ENCODE peak calls at places on chromosomes 5 and 9, in four cellular contexts. P, I, Q and C are unnamed samples.

GRCh38 chr9:107907715-107908114 is 418.1 kb upstream of the KLF4 start:
- DNase-seq in P (no peak), I (no peak), Q (no peak), C (no peak)

GRCh38 chr5:132860742-132861141 is 5.5 kb downstream of the GDF9 start:
- DNase-seq in P (no peak), I (no peak), Q (no peak), C (no peak)

GRCh38 chr5:16550316-16550952 is 66.4 kb downstream of the RETREG1 start:
- DNase-seq in P (peak), I (no peak), Q (peak), C (peak)

GRCh38 chr5:97231025-97231636 is 48.1 kb upstream of the RIOK2 start:
- DNase-seq in P (peak), I (peak), Q (no peak), C (peak)

GRCh38 chr9:6150483-6150882 is 65.1 kb upstream of the IL33 start:
- DNase-seq in P (no peak), I (no peak), Q (no peak), C (no peak)

GRCh38 chr5:104706570-104706969 is 1144.0 kb upstream of the NUDT12 start:
- DNase-seq in P (no peak), I (no peak), Q (no peak), C (no peak)

GRCh38 chr5:145347026-145347616 is 488.0 kb downstream of the PRELID2 start:
- DNase-seq in P (peak), I (no peak), Q (no peak), C (peak)

GRCh38 chr5:156411131-156411727 is 84.3 kb downstream of the SGCD start:
- DNase-seq in P (no peak), I (no peak), Q (no peak), C (peak)

GRCh38 chr9:110069326-110070248 is 138.4 kb downstream of the C9orf152 start:
- DNase-seq in P (no peak), I (no peak), Q (no peak), C (peak)

GRCh38 chr5:4857761-4858160 is 282.4 kb upstream of the ADAMTS16 start:
- DNase-seq in P (no peak), I (no peak), Q (no peak), C (no peak)

GRCh38 chr9:137293482-137294090 is 8.5 kb downstream of the NRARP start:
- DNase-seq in P (no peak), I (no peak), Q (no peak), C (no peak)

GRCh38 chr9:108056083-108056804 is 566.7 kb upstream of the KLF4 start:
- DNase-seq in P (no peak), I (no peak), Q (no peak), C (peak)

GRCh38 chr5:13354611-13355010 is 589.9 kb downstream of the DNAH5 start:
- DNase-seq in P (no peak), I (no peak), Q (no peak), C (no peak)

GRCh38 chr5:141841781-141842180 is 36.4 kb downstream of the PCDH1 start:
- DNase-seq in P (no peak), I (no peak), Q (no peak), C (no peak)

GRCh38 chr5:81235287-81236072 is 2.4 kb downstream of the CKMT2 start:
- DNase-seq in P (no peak), I (no peak), Q (no peak), C (peak)

GRCh38 chr5:179698935-179699639 is at the start of gene CANX:
- DNase-seq in P (no peak), I (no peak), Q (no peak), C (no peak)

GRCh38 chr5:153135416-153135815 is 355.1 kb upstream of the GRIA1 start:
- DNase-seq in P (no peak), I (no peak), Q (no peak), C (no peak)

GRCh38 chr5:90386099-90386710 is 23.4 kb downstream of the CETN3 start:
- DNase-seq in P (peak), I (no peak), Q (no peak), C (peak)

GRCh38 chr9:132190966-132191365 is 29.1 kb downstream of the NTNG2 start:
- DNase-seq in P (no peak), I (no peak), Q (no peak), C (no peak)

GRCh38 chr9:38482918-38483592 is 58.8 kb upstream of the IGFBPL1 start:
- DNase-seq in P (no peak), I (no peak), Q (no peak), C (peak)

GRCh38 chr5:61279725-61280124 is 52.3 kb upstream of the ZSWIM6 start:
- DNase-seq in P (no peak), I (no peak), Q (no peak), C (no peak)

GRCh38 chr9:93476924-93477323 is 23.5 kb upstream of the FAM120AOS start:
- DNase-seq in P (no peak), I (no peak), Q (no peak), C (no peak)

GRCh38 chr9:95504053-95504963 is 12.5 kb downstream of the PTCH1 start:
- DNase-seq in P (no peak), I (no peak), Q (no peak), C (peak)

GRCh38 chr5:98433673-98434072 is 339.8 kb upstream of the RGMB start:
- DNase-seq in P (no peak), I (no peak), Q (no peak), C (peak)